ENCODE peak calls at places on chromosomes 6 and 20, in four cellular contexts. G is breast epithelium, V is upper lobe of left lung, L is body of pancreas. W is an unnamed sample.
A peak's percentile ranks its signal among the peaks of the same experiment; 100 is the strongest.

GRCh38 chr20:57389695-57390603 is 1.2 kb upstream of the RBM38 start:
- DNase-seq in L (peak; percentile 11), V (peak; percentile 82), G (no peak), W (peak; percentile 52)

GRCh38 chr6:17768881-17769280 is 62.2 kb upstream of the NUP153 start:
- DNase-seq in G (no peak), L (no peak), V (no peak), W (no peak)

GRCh38 chr6:93468291-93468690 is 48.9 kb upstream of the EPHA7 start:
- DNase-seq in L (no peak), V (no peak), G (no peak), W (no peak)

GRCh38 chr6:16623029-16623653 is 138.1 kb downstream of the ATXN1 start:
- DNase-seq in V (no peak), G (no peak), L (no peak), W (no peak)

GRCh38 chr6:15442467-15442866 is 196.6 kb downstream of the JARID2 start:
- DNase-seq in V (no peak), L (no peak), G (no peak), W (no peak)

GRCh38 chr6:39365281-39366074 is 43.0 kb upstream of the KCNK16 start:
- DNase-seq in L (no peak), V (peak; percentile 36), G (no peak), W (no peak)

GRCh38 chr6:87407531-87407895 is 259 bp upstream of the CFAP206 start:
- DNase-seq in L (no peak), V (no peak), G (no peak), W (no peak)

GRCh38 chr6:161396539-161396938 is 122.7 kb upstream of the AGPAT4 start:
- DNase-seq in V (no peak), G (no peak), L (no peak), W (no peak)

GRCh38 chr6:136607932-136608772 is 57.9 kb upstream of the MAP7 start:
- DNase-seq in G (peak; percentile 59), L (peak; percentile 85), V (no peak), W (peak; percentile 63)

GRCh38 chr6:2951723-2952122 is 19.6 kb downstream of the SERPINB6 start:
- DNase-seq in G (no peak), V (no peak), L (no peak), W (peak; percentile 57)

GRCh38 chr6:16278048-16278724 is 39.8 kb downstream of the GMPR start:
- DNase-seq in G (no peak), V (no peak), L (no peak), W (no peak)

GRCh38 chr20:62362590-62362940 is 4.5 kb downstream of the LAMA5 start:
- DNase-seq in G (no peak), V (no peak), L (no peak), W (no peak)

GRCh38 chr20:37693203-37693602 is 627 bp upstream of the CTNNBL1 start:
- DNase-seq in G (no peak), V (no peak), L (no peak), W (no peak)

GRCh38 chr6:169227116-169227515 is 26.5 kb downstream of the THBS2 start:
- DNase-seq in G (no peak), L (no peak), V (peak; percentile 38), W (no peak)

GRCh38 chr6:105207524-105208269 is 27.9 kb upstream of the POPDC3 start:
- DNase-seq in L (no peak), G (no peak), V (no peak), W (no peak)

GRCh38 chr6:158283304-158284005 is 28.8 kb upstream of the TULP4 start:
- DNase-seq in V (no peak), G (no peak), L (no peak), W (no peak)

GRCh38 chr20:47297746-47298145 is 58.8 kb downstream of the ZMYND8 start:
- DNase-seq in G (no peak), L (no peak), V (no peak), W (no peak)

GRCh38 chr6:98877250-98877649 is 42.9 kb downstream of the POU3F2 start:
- DNase-seq in V (no peak), L (no peak), G (no peak), W (no peak)

GRCh38 chr6:125931733-125932450 is 24.7 kb upstream of the HINT3 start:
- DNase-seq in L (no peak), V (no peak), G (no peak), W (no peak)

GRCh38 chr6:130513770-130514169 is 148.0 kb downstream of the TMEM200A start:
- DNase-seq in G (peak; percentile 35), V (no peak), L (no peak), W (no peak)

GRCh38 chr6:21312118-21312517 is 281.4 kb upstream of the SOX4 start:
- DNase-seq in V (no peak), L (no peak), G (peak; percentile 85), W (no peak)

GRCh38 chr6:157905590-157906337 is 75.9 kb upstream of the SYNJ2 start:
- DNase-seq in V (no peak), L (no peak), G (no peak), W (no peak)

GRCh38 chr6:27891300-27891913 is 20.8 kb downstream of the OR2B2 start:
- DNase-seq in V (no peak), G (no peak), L (no peak), W (no peak)

GRCh38 chr6:27894839-27895762 is 17.1 kb downstream of the OR2B2 start:
- DNase-seq in G (peak; percentile 48), L (peak; percentile 58), V (no peak), W (no peak)

GRCh38 chr6:27893836-27894807 is 18.1 kb downstream of the OR2B2 start:
- DNase-seq in V (peak; percentile 76), G (peak; percentile 71), L (peak; percentile 81), W (peak; percentile 90)

GRCh38 chr6:27892596-27893058 is 19.6 kb downstream of the OR2B2 start:
- DNase-seq in V (peak; percentile 92), G (no peak), L (no peak), W (no peak)

GRCh38 chr6:27893059-27893835 is 18.9 kb downstream of the OR2B2 start:
- DNase-seq in G (peak; percentile 81), L (peak; percentile 80), V (peak; percentile 84), W (peak; percentile 91)
- TF ChIP-seq POLR2A in G (peak; percentile 58), L (no peak), V (peak; percentile 75), W (peak; percentile 96)

DNA sequence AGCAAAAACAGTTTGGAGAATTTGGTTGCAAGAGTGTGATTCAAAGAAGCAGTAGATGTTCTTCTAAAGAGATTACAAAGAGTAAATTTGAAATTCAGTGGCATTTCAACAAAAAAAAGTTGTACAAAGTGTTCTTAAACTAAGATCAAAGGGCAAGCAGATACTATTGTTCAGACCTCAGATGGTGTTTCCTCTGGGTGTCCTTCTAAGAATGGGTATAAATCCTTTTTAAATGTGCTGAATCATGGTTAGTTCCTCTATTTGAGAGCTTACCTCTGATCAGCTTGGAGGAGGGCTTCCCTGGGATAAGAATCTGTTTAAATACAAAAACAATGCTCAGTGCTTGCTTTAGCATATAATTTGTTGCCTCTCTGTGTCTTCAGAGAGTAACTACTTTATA is 6.3 kb downstream of the BMP6 start:
- DNase-seq in G (no peak), V (no peak), L (no peak), W (no peak)
- TF ChIP-seq POLR2A in G (no peak), V (no peak), L (no peak), W (no peak)

GRCh38 chr6:110389689-110390382 is 25.5 kb downstream of the DDO start:
- DNase-seq in V (no peak), L (peak; percentile 17), G (no peak), W (no peak)

GRCh38 chr6:110385458-110385863 is 27.3 kb upstream of the METTL24 start:
- DNase-seq in G (no peak), V (no peak), L (no peak), W (no peak)

GRCh38 chr6:110392727-110393126 is 22.6 kb downstream of the DDO start:
- DNase-seq in L (no peak), G (no peak), V (peak; percentile 50), W (no peak)

GRCh38 chr6:110390404-110390803 is 25.0 kb downstream of the DDO start:
- DNase-seq in V (no peak), L (no peak), G (no peak), W (no peak)

GRCh38 chr6:110387986-110388385 is 27.4 kb downstream of the DDO start:
- DNase-seq in L (no peak), V (no peak), G (no peak), W (no peak)
- TF ChIP-seq POLR2A in L (no peak), V (no peak), G (no peak), W (no peak)

DNA sequence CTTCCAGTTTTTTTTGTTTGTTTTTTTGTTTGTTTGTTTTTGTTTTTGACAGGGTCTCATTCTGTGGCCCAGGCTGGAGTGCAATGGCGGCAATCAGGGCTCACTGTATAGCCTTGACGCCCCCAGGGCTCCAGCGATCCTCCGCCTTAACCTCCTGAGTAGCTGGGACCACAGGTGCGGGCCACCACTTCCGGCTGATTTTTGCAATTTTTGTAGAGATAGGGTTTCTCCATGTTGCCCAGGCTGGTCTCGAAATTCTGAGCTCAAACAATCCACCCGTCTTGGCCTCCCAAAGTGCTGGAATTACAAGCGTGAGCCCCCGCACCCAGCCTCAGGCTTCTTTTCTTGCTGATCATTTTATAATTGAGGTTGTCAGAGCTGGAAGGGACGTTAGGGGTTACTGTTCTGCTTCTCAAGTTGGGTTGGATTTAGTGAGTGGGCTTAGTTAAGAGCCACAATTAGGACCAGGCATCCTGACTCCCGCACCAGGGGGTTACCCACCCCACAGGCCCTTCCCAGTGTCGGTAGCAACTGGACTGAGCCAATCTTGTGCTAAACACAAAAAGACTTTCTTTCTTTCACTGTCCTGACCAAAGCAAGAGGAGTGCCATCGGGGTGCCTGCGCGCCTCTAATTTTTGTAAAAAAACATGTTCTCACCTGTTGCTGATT is 13.1 kb upstream of the ZSCAN9 start:
- DNase-seq in L (no peak), G (no peak), V (no peak), W (no peak)
- TF ChIP-seq POLR2A in L (no peak), G (no peak), V (no peak), W (no peak)

GRCh38 chr20:63527184-63527583 is 6.6 kb downstream of the PPDPF start:
- DNase-seq in L (no peak), G (no peak), V (no peak), W (peak; percentile 15)

GRCh38 chr20:63525185-63525584 is 4.6 kb downstream of the PPDPF start:
- DNase-seq in V (no peak), L (no peak), G (no peak), W (no peak)

GRCh38 chr20:63529180-63529860 is 7.9 kb downstream of the PTK6 start:
- DNase-seq in L (no peak), G (no peak), V (peak; percentile 72), W (no peak)

GRCh38 chr20:63522981-63523611 is 2.5 kb downstream of the PPDPF start:
- DNase-seq in V (peak; percentile 63), G (no peak), L (no peak), W (peak; percentile 28)

GRCh38 chr20:63525968-63526367 is 5.4 kb downstream of the PPDPF start:
- DNase-seq in V (no peak), G (no peak), L (no peak), W (no peak)
- TF ChIP-seq POLR2A in V (no peak), G (no peak), L (no peak), W (no peak)